ENCODE peak calls at places on chromosomes 3 and 15, in ten cellular contexts. G, N, T, R, B, S, F, Q, K and C are unnamed samples.

GRCh38 chr3:111923095-111923771 is 55.6 kb upstream of the ABHD10 start:
- DNase-seq in G (no peak), N (peak; percentile 47), T (no peak), R (no peak), B (no peak), S (no peak), F (no peak), Q (no peak), K (no peak), C (no peak)

GRCh38 chr3:60030982-60031381 is 981.2 kb upstream of the CFAP20DC start:
- DNase-seq in G (no peak), N (no peak), T (no peak), R (no peak), B (no peak), S (no peak), F (no peak), Q (no peak), K (no peak), C (no peak)

GRCh38 chr3:94735354-94735753 is 672.5 kb downstream of the NSUN3 start:
- DNase-seq in G (no peak), N (no peak), T (no peak), R (no peak), B (no peak), S (no peak), F (no peak), Q (no peak), K (no peak), C (no peak)

GRCh38 chr3:197406266-197406665 is 107.9 kb upstream of the DLG1 start:
- DNase-seq in G (no peak), N (peak; percentile 51), T (no peak), R (peak; percentile 88), B (no peak), S (no peak), F (no peak), Q (no peak), K (no peak), C (no peak)

GRCh38 chr3:14899993-14900618 is 47.3 kb upstream of the NR2C2 start:
- DNase-seq in G (no peak), N (no peak), T (no peak), R (no peak), B (peak; percentile 20), S (no peak), F (no peak), Q (no peak), K (no peak), C (no peak)

GRCh38 chr15:61889706-61890105 is 170.5 kb downstream of the VPS13C start:
- DNase-seq in G (no peak), N (no peak), T (no peak), R (no peak), B (no peak), S (no peak), F (no peak), Q (no peak), K (no peak), C (no peak)

GRCh38 chr3:117144832-117145231 is 435.3 kb downstream of the TUSC7 start:
- DNase-seq in G (no peak), N (peak; percentile 34), T (no peak), R (no peak), B (no peak), S (no peak), F (no peak), Q (no peak), K (no peak), C (no peak)

GRCh38 chr3:32143849-32144757 is 37.7 kb downstream of the GPD1L start:
- DNase-seq in G (peak; percentile 94), N (peak; percentile 95), T (peak; percentile 62), R (peak; percentile 90), B (peak; percentile 76), S (no peak), F (peak; percentile 56), Q (peak; percentile 80), K (peak; percentile 13), C (peak; percentile 30)

GRCh38 chr15:83193721-83194120 is 13.9 kb downstream of the HDGFL3 start:
- DNase-seq in G (no peak), N (no peak), T (no peak), R (no peak), B (no peak), S (no peak), F (no peak), Q (no peak), K (no peak), C (no peak)

GRCh38 chr3:106758459-106758858 is 618.8 kb upstream of the CCDC54 start:
- DNase-seq in G (no peak), N (no peak), T (no peak), R (no peak), B (no peak), S (no peak), F (no peak), Q (no peak), K (no peak), C (no peak)

GRCh38 chr3:28349397-28350000 is 875 bp upstream of the AZI2 start:
- DNase-seq in G (peak; percentile 48), N (no peak), T (no peak), R (no peak), B (no peak), S (peak; percentile 65), F (no peak), Q (no peak), K (no peak), C (no peak)

GRCh38 chr3:138373695-138374094 is 25.3 kb downstream of the MRAS start:
- DNase-seq in G (no peak), N (no peak), T (no peak), R (no peak), B (no peak), S (no peak), F (no peak), Q (no peak), K (no peak), C (no peak)

GRCh38 chr3:63791974-63792373 is 27.1 kb upstream of the C3orf49 start:
- DNase-seq in G (peak; percentile 24), N (peak; percentile 54), T (no peak), R (no peak), B (peak; percentile 9), S (no peak), F (no peak), Q (peak; percentile 35), K (no peak), C (no peak)

GRCh38 chr3:146196789-146197188 is 35.8 kb upstream of the PLOD2 start:
- DNase-seq in G (no peak), N (no peak), T (no peak), R (no peak), B (no peak), S (no peak), F (no peak), Q (no peak), K (no peak), C (no peak)

GRCh38 chr3:54307616-54308180 is 185.3 kb downstream of the CACNA2D3 start:
- DNase-seq in G (peak; percentile 3), N (peak; percentile 45), T (no peak), R (no peak), B (no peak), S (no peak), F (no peak), Q (peak; percentile 50), K (no peak), C (no peak)

DNA sequence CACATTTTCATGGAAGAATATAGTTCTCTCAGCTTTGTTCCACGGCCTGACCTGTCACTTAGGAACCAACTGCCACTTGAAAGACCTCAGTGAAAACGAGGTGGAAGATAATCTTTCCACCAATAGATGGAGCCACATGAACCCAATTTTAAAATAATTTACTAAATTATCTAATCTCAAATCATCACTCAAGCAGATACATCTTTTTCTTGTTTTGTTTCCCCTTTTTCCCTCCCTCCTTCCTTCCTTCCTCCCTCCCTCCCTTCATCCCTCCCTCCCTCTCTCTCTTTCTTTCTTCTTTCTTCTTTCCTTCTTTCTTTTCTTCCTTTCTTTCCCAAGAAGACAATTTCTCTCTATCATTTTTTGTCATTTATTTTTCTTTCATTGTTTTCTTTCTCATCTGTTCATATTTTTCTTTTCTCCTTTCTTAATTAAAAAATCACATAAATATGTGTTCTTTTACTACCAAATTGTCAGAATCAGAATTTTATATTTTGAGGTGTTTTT is 97.0 kb downstream of the CLDN1 start:
- DNase-seq in G (no peak), N (peak; percentile 23), T (no peak), R (peak; percentile 58), B (peak; percentile 37), S (no peak), F (no peak), Q (peak; percentile 30), K (no peak), C (no peak)
- TF ChIP-seq CTCF in G (peak; percentile 47), N (peak; percentile 43), T (peak; percentile 69), R (peak; percentile 24), B (peak; percentile 58), S (no peak), F (peak; percentile 36), Q (peak; percentile 58), K (peak; percentile 13), C (peak; percentile 31)

GRCh38 chr3:66438045-66438444 is 62.8 kb downstream of the LRIG1 start:
- DNase-seq in G (no peak), N (no peak), T (no peak), R (no peak), B (no peak), S (no peak), F (no peak), Q (no peak), K (no peak), C (no peak)
- TF ChIP-seq CTCF in G (no peak), N (no peak), T (no peak), R (no peak), B (no peak), S (no peak), F (no peak), Q (no peak), K (no peak), C (no peak)

DNA sequence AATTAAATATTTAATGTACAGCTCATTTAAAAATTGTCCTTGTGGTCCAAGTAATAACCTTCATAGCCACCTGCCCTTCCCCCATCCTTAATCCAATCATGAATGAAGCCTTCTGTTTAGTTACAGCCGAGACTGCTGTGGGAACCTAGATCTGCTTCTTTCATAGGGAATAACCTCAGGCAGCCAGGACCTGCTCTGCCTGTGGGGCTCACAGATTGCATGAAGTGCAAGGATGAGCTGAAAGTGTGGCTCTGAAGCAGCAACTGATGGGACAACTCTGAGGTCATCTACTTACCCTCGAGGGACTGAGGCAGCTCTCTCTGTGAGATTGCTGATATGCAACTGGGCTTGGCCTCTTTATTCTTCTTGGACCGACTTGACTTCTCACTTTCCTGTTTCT is 169.8 kb downstream of the POTEB3 start:
- DNase-seq in G (no peak), N (no peak), T (no peak), R (no peak), B (no peak), S (no peak), F (no peak), Q (no peak), K (no peak), C (no peak)
- TF ChIP-seq CTCF in G (no peak), N (no peak), T (no peak), R (no peak), B (no peak), S (no peak), F (no peak), Q (no peak), K (no peak), C (no peak)

GRCh38 chr3:77500711-77501110 is 460.8 kb downstream of the ROBO2 start:
- DNase-seq in G (no peak), N (no peak), T (no peak), R (no peak), B (no peak), S (no peak), F (no peak), Q (no peak), K (no peak), C (no peak)

DNA sequence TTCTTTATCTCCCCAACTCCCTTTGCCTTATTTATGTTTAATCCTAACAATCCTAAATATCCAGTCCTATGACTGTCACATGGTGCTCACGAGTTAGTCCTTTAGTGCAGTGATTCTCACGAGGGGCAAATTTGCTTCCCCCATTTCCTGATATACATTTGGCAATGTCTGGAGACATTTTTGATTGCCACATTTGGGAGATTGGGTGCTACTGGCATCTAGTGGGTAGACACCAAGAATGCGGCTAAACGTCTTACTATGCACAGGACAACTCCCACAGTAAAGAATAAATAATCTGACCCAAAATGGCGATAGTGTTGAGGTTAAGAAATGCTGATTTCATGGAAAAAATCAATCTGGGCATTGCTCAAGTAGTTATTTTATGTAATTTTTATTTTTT is 466.5 kb downstream of the ROBO2 start:
- DNase-seq in G (no peak), N (no peak), T (no peak), R (no peak), B (no peak), S (no peak), F (no peak), Q (no peak), K (no peak), C (no peak)
- TF ChIP-seq CTCF in G (no peak), N (no peak), T (no peak), R (no peak), B (no peak), S (no peak), F (no peak), Q (peak; percentile 33), K (no peak), C (no peak)